ENCODE peak calls at places on chromosome 19, in ten cellular contexts. Q is mammary epithelial cell, X is neural progenitor cell, D is GM23248, N is OCI-LY7, J is astrocyte, C is H9, I is endothelial cell of umbilical vein, R is PC-9, O is mesendoderm. T is an unnamed sample. For H3K79me2 and H3K4me1, the result is how much of the 10 kb centered on the place peaks cover.

GRCh38 chr19:12799723-12800343 is 1.8 kb downstream of the PRDX2 start:
- DNase-seq in Q (no peak), X (no peak), D (no peak), N (no peak), J (no peak), C (no peak), I (no peak), R (no peak), O (no peak), T (no peak)

GRCh38 chr19:1295169-1296012 is 9.7 kb downstream of the EFNA2 start:
- DNase-seq in Q (no peak), X (peak), D (peak), N (peak), J (no peak), C (peak), I (no peak), R (no peak), O (no peak), T (peak)

GRCh38 chr19:54388803-54389144 is 24.0 kb upstream of the LAIR1 start:
- DNase-seq in Q (no peak), X (no peak), D (no peak), N (no peak), J (no peak), C (no peak), I (no peak), R (no peak), O (no peak), T (no peak)

GRCh38 chr19:28964500-28964899 is 248.5 kb downstream of the UQCRFS1 start:
- DNase-seq in Q (no peak), X (no peak), D (no peak), N (no peak), J (no peak), C (no peak), I (no peak), R (no peak), O (no peak), T (no peak)

GRCh38 chr19:50204811-50205675 is 1.6 kb downstream of the MYH14 start:
- DNase-seq in Q (no peak), X (peak), D (no peak), N (no peak), J (no peak), C (peak), I (no peak), R (peak), O (peak), T (peak)

GRCh38 chr19:38869160-38869835 is 8.8 kb downstream of the RINL start:
- DNase-seq in Q (no peak), X (no peak), D (no peak), N (peak), J (no peak), C (peak), I (no peak), R (no peak), O (peak), T (peak)

GRCh38 chr19:38690832-38691231 is 43.4 kb downstream of the ACTN4 start:
- DNase-seq in Q (no peak), X (no peak), D (no peak), N (no peak), J (no peak), C (no peak), I (no peak), R (no peak), O (no peak), T (no peak)

GRCh38 chr19:7663711-7664110 is 5.1 kb upstream of the RETN start:
- DNase-seq in Q (no peak), X (no peak), D (peak), N (no peak), J (no peak), C (no peak), I (no peak), R (no peak), O (no peak), T (no peak)

GRCh38 chr19:35871611-35872010 is 3.2 kb downstream of the APLP1 start:
- DNase-seq in Q (no peak), X (no peak), D (no peak), N (no peak), J (no peak), C (no peak), I (no peak), R (no peak), O (no peak), T (no peak)

GRCh38 chr19:38079926-38080380 is 144.1 kb downstream of the DPF1 start:
- DNase-seq in Q (peak), X (no peak), D (peak), N (peak), J (peak), C (no peak), I (peak), R (peak), O (peak), T (peak)

GRCh38 chr19:34335914-34336313 is 29.1 kb upstream of the GPI start:
- DNase-seq in Q (no peak), X (no peak), D (no peak), N (no peak), J (no peak), C (no peak), I (no peak), R (no peak), O (no peak), T (no peak)

GRCh38 chr19:34773555-34773864 is 495 bp upstream of the ZNF599 start:
- DNase-seq in Q (no peak), X (no peak), D (no peak), N (no peak), J (no peak), C (no peak), I (no peak), R (no peak), O (no peak), T (no peak)

GRCh38 chr19:29098863-29099481 is 114.0 kb downstream of the UQCRFS1 start:
- DNase-seq in Q (peak), X (no peak), D (peak), N (no peak), J (no peak), C (no peak), I (no peak), R (peak), O (no peak), T (no peak)

GRCh38 chr19:29311391-29311790 is 98.4 kb upstream of the UQCRFS1 start:
- DNase-seq in Q (no peak), X (peak), D (no peak), N (no peak), J (no peak), C (peak), I (no peak), R (no peak), O (peak), T (peak)

GRCh38 chr19:1082165-1082927 is 12.8 kb downstream of the POLR2E start:
- DNase-seq in Q (peak), X (peak), D (peak), N (peak), J (no peak), C (peak), I (peak), R (no peak), O (peak), T (peak)

GRCh38 chr19:5678071-5678682 is 2.1 kb downstream of the MICOS13 start:
- DNase-seq in Q (no peak), X (no peak), D (no peak), N (no peak), J (no peak), C (no peak), I (no peak), R (no peak), O (no peak), T (no peak)

GRCh38 chr19:43901395-43902390 is 33.4 kb downstream of the ZNF45 start:
- DNase-seq in Q (peak), X (peak), D (peak), N (no peak), J (peak), C (peak), I (peak), R (peak), O (peak), T (peak)

GRCh38 chr19:27918818-27919217 is 1294.1 kb downstream of the UQCRFS1 start:
- DNase-seq in Q (no peak), X (no peak), D (no peak), N (no peak), J (no peak), C (no peak), I (no peak), R (no peak), O (no peak), T (no peak)

GRCh38 chr19:17832443-17833208 is 11.3 kb upstream of the INSL3 start:
- DNase-seq in Q (no peak), X (no peak), D (no peak), N (no peak), J (no peak), C (no peak), I (no peak), R (no peak), O (no peak), T (no peak)

GRCh38 chr19:17327068-17327653 is 7.5 kb downstream of the ANO8 start:
- DNase-seq in Q (no peak), X (no peak), D (no peak), N (no peak), J (no peak), C (no peak), I (no peak), R (no peak), O (no peak), T (no peak)

GRCh38 chr19:2734589-2735288 is 5.1 kb downstream of the SLC39A3 start:
- DNase-seq in Q (no peak), X (no peak), D (no peak), N (no peak), J (no peak), C (no peak), I (no peak), R (no peak), O (no peak), T (no peak)

GRCh38 chr19:2733930-2734588 is 5.8 kb downstream of the SLC39A3 start:
- DNase-seq in Q (peak), X (no peak), D (no peak), N (no peak), J (no peak), C (no peak), I (no peak), R (no peak), O (no peak), T (no peak)

GRCh38 chr19:2732883-2733282 is 6.9 kb downstream of the SLC39A3 start:
- DNase-seq in Q (no peak), X (no peak), D (no peak), N (no peak), J (no peak), C (no peak), I (no peak), R (no peak), O (no peak), T (no peak)

GRCh38 chr19:2736550-2737190 is 3.1 kb downstream of the SLC39A3 start:
- DNase-seq in Q (no peak), X (no peak), D (no peak), N (no peak), J (no peak), C (no peak), I (no peak), R (no peak), O (no peak), T (no peak)

GRCh38 chr19:2735374-2735773 is 4.4 kb downstream of the SLC39A3 start:
- DNase-seq in Q (no peak), X (no peak), D (no peak), N (no peak), J (no peak), C (no peak), I (no peak), R (no peak), O (no peak), T (no peak)
- H3K79me2 ChIP-seq in Q (under half), X (under half), D (under half), N (under half), J (under half), C (under half), I (under half), R (under half), O (under half), T (under half)

GRCh38 chr19:33259532-33259931 is 33.9 kb upstream of the SLC7A10 start:
- DNase-seq in Q (no peak), X (no peak), D (peak), N (no peak), J (no peak), C (no peak), I (no peak), R (no peak), O (no peak), T (no peak)
- H3K4me1 ChIP-seq in Q (under half), X (under half), D (under half), N (under half), J (under half), C (under half), I (under half), R (under half), O (under half), T (under half)

GRCh38 chr19:41359741-41360140 is 4.2 kb downstream of the B9D2 start:
- DNase-seq in Q (no peak), X (no peak), D (no peak), N (no peak), J (no peak), C (no peak), I (no peak), R (no peak), O (no peak), T (no peak)
- H3K79me2 ChIP-seq in Q (under half), X (under half), D (under half), N (under half), J (under half), C (under half), I (under half), R (under half), O (under half), T (under half)

GRCh38 chr19:9806781-9807180 is 12.1 kb downstream of the FBXL12 start:
- DNase-seq in Q (no peak), X (no peak), D (no peak), N (no peak), J (no peak), C (no peak), I (no peak), R (no peak), O (no peak), T (no peak)

GRCh38 chr19:9811139-9811538 is 7.7 kb downstream of the FBXL12 start:
- DNase-seq in Q (no peak), X (no peak), D (no peak), N (no peak), J (no peak), C (no peak), I (no peak), R (no peak), O (no peak), T (no peak)

GRCh38 chr19:9808855-9809646 is 9.8 kb downstream of the FBXL12 start:
- DNase-seq in Q (no peak), X (no peak), D (no peak), N (no peak), J (no peak), C (no peak), I (no peak), R (no peak), O (no peak), T (no peak)
- H3K4me1 ChIP-seq in Q (under half), X (under half), D (under half), N (under half), J (under half), C (under half), I (under half), R (under half), O (under half), T (under half)

DNA sequence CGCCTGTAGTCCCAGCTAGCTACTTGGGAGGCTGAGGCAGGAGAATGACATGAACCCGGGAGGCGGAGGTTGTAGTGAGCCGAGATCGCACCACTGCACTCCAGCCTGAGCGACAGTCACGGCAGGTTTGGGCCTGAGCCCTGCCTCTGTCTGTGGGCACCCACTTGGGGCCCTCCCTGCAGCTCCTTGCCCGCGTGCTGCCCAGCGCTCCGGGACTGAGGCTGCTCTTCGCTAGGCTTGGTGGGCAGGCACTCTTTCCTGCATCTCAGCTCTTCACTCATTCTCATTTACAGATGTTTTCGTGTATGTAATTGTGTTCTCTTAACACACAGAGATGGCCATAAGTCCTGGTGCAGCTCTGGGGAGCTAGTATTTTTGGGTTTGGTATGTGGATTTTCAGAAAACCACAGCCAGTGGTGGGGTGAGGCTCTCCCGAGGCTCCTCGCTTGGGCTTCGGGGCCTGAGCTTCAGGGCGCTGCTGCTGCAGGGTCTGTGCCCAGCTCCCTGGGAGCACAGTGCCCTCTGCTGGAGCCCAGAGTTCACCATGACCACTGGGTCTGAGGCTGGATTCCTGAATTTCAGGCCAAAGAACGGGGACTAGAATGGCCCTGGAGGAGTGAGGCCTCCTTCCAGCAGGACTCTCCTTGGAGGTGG is 15.2 kb downstream of the UPF1 start:
- DNase-seq in Q (peak), X (peak), D (peak), N (peak), J (peak), C (peak), I (peak), R (peak), O (peak), T (peak)
- H3K79me2 ChIP-seq in Q (half or more), X (under half), D (half or more), N (half or more), J (half or more), C (under half), I (half or more), R (half or more), O (under half), T (half or more)

DNA sequence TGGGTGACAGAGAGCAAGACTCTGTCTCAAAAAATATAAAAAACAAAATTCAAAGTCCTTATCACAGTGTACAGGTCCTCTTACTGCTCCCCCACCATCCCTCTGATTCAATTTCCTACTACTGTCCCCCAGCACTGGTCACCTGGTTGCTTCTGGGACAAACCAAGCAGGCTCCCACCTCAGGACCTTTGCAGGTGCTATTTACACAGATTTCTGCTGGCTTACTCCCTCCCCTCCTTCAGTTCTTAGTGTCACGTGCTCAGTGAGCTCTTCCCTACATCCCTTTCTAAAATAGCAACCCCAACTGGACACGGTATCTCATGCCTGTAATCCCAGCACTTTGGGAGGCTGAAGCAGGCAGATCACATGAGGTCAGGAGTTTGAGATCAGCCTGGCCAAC is 6.0 kb downstream of the IRF2BP1 start:
- DNase-seq in Q (no peak), X (no peak), D (no peak), N (no peak), J (no peak), C (no peak), I (no peak), R (no peak), O (no peak), T (no peak)
- H3K4me1 ChIP-seq in Q (under half), X (under half), D (under half), N (under half), J (under half), C (under half), I (under half), R (under half), O (under half), T (under half)

T was measured in GM23338.